ENCODE peak calls at places on chromosomes 7 and 10, in five cellular contexts. K, U, Y, O and D are unnamed samples.

GRCh38 chr7:26729150-26729772 is 135.1 kb downstream of the SKAP2 start:
- DNase-seq in K (no peak), U (no peak), Y (no peak), O (no peak), D (no peak)

GRCh38 chr7:20267482-20267881 is 50.3 kb upstream of the MACC1 start:
- DNase-seq in O (no peak), K (no peak), Y (peak; percentile 53), U (no peak), D (no peak)

GRCh38 chr10:49784631-49785030 is 22.5 kb upstream of the OGDHL start:
- DNase-seq in Y (no peak), O (no peak), U (no peak), K (no peak), D (no peak)

GRCh38 chr7:65238785-65239184 is 134.9 kb upstream of the ZNF92 start:
- DNase-seq in O (no peak), K (no peak), Y (no peak), U (no peak), D (no peak)

GRCh38 chr7:34307540-34307939 is 350.5 kb upstream of the NPSR1 start:
- DNase-seq in K (no peak), Y (no peak), O (no peak), U (no peak), D (no peak)

GRCh38 chr7:80386686-80387085 is 125.2 kb downstream of the GNAT3 start:
- DNase-seq in O (no peak), K (no peak), Y (no peak), U (no peak), D (no peak)

GRCh38 chr10:112789248-112789647 is 160.8 kb upstream of the TCF7L2 start:
- DNase-seq in O (no peak), K (no peak), U (no peak), Y (no peak), D (no peak)

GRCh38 chr7:28808786-28809533 is 149.2 kb downstream of the TRIL start:
- DNase-seq in Y (no peak), U (peak; percentile 59), K (no peak), O (peak; percentile 22), D (no peak)

GRCh38 chr10:42594246-42594650 is 44.1 kb downstream of the ZNF33B start:
- DNase-seq in U (no peak), K (no peak), O (no peak), Y (peak; percentile 18), D (no peak)

GRCh38 chr7:70494225-70494877 is 637.6 kb upstream of the GALNT17 start:
- DNase-seq in Y (no peak), O (no peak), K (no peak), U (no peak), D (no peak)

GRCh38 chr7:2621061-2621828 is 10.5 kb upstream of the TTYH3 start:
- DNase-seq in K (no peak), Y (no peak), O (no peak), U (peak; percentile 72), D (no peak)

GRCh38 chr10:88901610-88902327 is 21.7 kb downstream of the STAMBPL1 start:
- DNase-seq in Y (peak; percentile 54), O (no peak), U (no peak), K (no peak), D (no peak)

GRCh38 chr7:155408657-155409586 is 49.0 kb upstream of the EN2 start:
- DNase-seq in O (no peak), Y (peak; percentile 24), K (no peak), U (no peak), D (no peak)

GRCh38 chr7:17946591-17946990 is 6.3 kb upstream of the SNX13 start:
- DNase-seq in K (no peak), U (no peak), Y (no peak), O (no peak), D (no peak)

GRCh38 chr7:82323806-82324205 is 119.8 kb downstream of the CACNA2D1 start:
- DNase-seq in K (no peak), U (no peak), O (no peak), Y (no peak), D (no peak)

GRCh38 chr7:132317856-132318255 is 258.4 kb downstream of the PLXNA4 start:
- DNase-seq in K (no peak), O (no peak), Y (no peak), U (no peak), D (no peak)

GRCh38 chr10:26780793-26781601 is 79.8 kb downstream of the ABI1 start:
- DNase-seq in Y (no peak), K (peak; percentile 3), U (no peak), O (no peak), D (peak; percentile 42)

GRCh38 chr10:23686722-23687121 is 247.8 kb downstream of the OTUD1 start:
- DNase-seq in K (no peak), U (no peak), O (no peak), Y (no peak), D (no peak)

GRCh38 chr10:95742962-95743535 is 12.9 kb upstream of the ENTPD1 start:
- DNase-seq in K (no peak), U (no peak), O (no peak), Y (no peak), D (no peak)

GRCh38 chr10:121260383-121260782 is 337.9 kb downstream of the FGFR2 start:
- DNase-seq in U (no peak), K (no peak), Y (no peak), O (no peak), D (no peak)

GRCh38 chr7:7761340-7761973 is 43.0 kb upstream of the RPA3 start:
- DNase-seq in U (no peak), K (no peak), Y (peak; percentile 45), O (no peak), D (peak; percentile 25)

GRCh38 chr7:108311446-108312168 is 144.6 kb downstream of the NRCAM start:
- DNase-seq in Y (no peak), O (no peak), U (no peak), K (no peak), D (no peak)

GRCh38 chr7:2281556-2281955 is 32.7 kb downstream of the SNX8 start:
- DNase-seq in U (no peak), K (no peak), Y (no peak), O (no peak), D (no peak)

GRCh38 chr7:55534262-55534915 is 37.9 kb downstream of the VOPP1 start:
- DNase-seq in O (no peak), K (peak; percentile 36), U (peak; percentile 74), Y (peak; percentile 94), D (no peak)

GRCh38 chr10:82288461-82288881 is 413.5 kb downstream of the NRG3 start:
- DNase-seq in U (no peak), Y (no peak), K (no peak), O (no peak), D (peak; percentile 39)

GRCh38 chr10:26624017-26624416 is 73.5 kb upstream of the PDSS1 start:
- DNase-seq in K (no peak), O (no peak), U (no peak), Y (no peak), D (no peak)

GRCh38 chr10:7541137-7542087 is 125.4 kb downstream of the ITIH5 start:
- DNase-seq in Y (no peak), U (peak; percentile 67), O (no peak), K (no peak), D (no peak)

DNA sequence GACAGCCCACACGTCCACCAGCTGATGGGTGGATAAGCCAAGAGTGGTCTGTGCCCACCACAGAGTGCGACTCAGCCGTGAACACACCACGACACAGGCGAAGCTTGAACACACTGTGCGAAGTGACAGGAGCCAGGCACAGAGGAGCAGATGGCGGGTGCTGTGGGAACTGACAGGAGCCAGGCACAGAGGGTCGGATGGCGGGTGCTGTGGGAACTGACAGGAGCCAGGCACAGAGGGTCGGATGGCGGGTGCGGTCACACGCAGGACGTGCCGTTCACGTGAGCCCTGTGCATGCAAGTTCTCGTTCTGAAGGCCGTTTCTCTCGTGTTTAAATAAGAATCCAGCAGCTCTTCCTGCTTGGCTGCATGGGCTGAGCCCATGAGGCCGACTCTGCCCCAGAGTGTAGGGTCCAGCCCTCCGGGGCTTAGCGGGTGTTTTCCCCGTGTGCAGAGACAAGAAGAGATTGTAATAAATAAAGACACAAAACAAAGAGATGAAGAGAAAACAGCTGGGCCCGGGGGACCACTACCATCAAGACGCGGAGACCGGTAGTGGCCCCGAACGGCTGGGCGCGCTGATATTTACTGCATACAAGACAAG is 5.9 kb upstream of the ADAP1 start:
- DNase-seq in O (no peak), Y (no peak), K (no peak), U (no peak), D (no peak)
- H3K4me3 ChIP-seq in O (no peak overlapping the region), Y (no peak overlapping the region), K (no peak overlapping the region), U (no peak overlapping the region), D (no peak overlapping the region)

GRCh38 chr10:44975487-44976331 is 2.9 kb downstream of the DEPP1 start:
- DNase-seq in O (no peak), U (peak; percentile 66), Y (peak; percentile 58), K (no peak), D (peak; percentile 77)
- TF ChIP-seq CTCF in O (no peak), U (no peak), Y (no peak), K (no peak), D (no peak)

DNA sequence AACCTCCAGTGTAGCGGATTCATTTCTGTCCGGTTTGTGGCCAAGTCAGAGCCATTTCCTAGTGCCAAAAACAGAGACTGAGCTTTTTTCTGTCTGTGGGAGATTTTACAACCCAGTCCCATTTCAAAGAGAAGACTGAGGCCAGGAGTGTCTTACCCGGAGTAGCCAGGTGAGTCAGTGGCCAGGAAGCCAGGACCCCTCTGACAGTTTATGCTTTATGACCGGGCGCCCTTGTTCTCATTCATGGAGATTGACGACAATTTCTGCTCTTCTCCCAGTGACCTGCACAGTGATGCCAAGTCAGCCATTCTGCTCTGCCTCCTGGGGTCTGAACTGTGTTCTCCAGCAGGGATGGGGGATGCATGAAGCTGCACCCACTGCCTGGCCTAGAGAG is 681 bp upstream of the INMT start:
- DNase-seq in O (no peak), U (no peak), Y (no peak), K (no peak), D (no peak)
- H3K4me3 ChIP-seq in O (no peak overlapping the region), U (peak overlapping the region; percentile 18), Y (no peak overlapping the region), K (no peak overlapping the region), D (no peak overlapping the region)

DNA sequence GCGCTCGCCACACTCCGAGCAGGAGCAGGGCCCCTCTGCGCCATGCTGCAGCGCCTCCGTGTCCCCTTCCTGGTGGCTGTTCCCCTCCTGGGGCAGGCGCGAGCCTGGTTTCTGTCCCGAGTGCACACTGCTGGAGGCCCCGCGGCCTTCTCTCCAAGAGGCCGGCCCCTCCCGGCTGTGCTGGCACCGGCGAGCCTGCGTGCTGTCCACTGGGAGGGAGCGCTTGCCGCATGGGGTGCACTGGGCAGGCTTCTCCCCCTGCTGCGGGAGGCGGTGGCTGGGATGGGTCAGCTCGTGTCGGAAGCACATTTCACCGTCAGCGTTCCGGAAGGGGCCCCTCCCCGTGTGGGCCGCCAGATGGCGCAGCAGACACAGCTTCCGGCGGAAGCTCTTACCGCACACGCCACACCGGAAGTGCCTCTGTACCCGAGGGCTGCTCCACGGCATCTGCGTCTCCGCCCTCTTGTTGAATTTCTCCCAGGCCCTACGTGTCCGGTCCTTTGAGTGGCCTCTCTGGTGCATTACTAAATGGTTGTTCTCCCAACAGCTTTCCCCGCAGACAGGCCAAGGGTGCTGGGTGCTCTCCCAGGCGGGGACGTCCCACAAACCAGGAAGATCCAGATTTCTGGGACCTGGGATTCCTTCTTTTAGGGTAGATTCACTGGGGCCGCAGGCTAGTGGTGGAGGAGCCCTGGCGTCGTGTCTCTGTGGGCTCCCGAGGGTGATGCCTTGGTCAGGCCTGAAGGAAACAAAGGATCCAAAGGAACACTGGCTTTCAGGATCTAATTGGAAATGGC is 18.7 kb downstream of the ZNF786 start:
- DNase-seq in U (peak; percentile 69), O (no peak), K (no peak), Y (peak; percentile 94), D (no peak)
- TF ChIP-seq CTCF in U (no peak), O (no peak), K (no peak), Y (peak; percentile 50), D (peak; percentile 26)